ENCODE peak calls at places on chromosomes 3 and 15, in five cellular contexts. B is NCI-H1417; Y is effector memory CD8-positive, alpha-beta T cell; L is AG08396; J is AG09309. A is an unnamed sample.

GRCh38 chr3:35965908-35966307 is 326.6 kb downstream of the ARPP21 start:
- DNase-seq in B (no peak), Y (no peak), L (peak; percentile 7), J (no peak), A (peak; percentile 81)

GRCh38 chr3:50157821-50158556 is 2.9 kb downstream of the SEMA3F start:
- DNase-seq in B (no peak), Y (no peak), L (no peak), J (no peak), A (peak; percentile 33)

GRCh38 chr15:28191832-28192231 is 92.7 kb upstream of the OCA2 start:
- DNase-seq in B (no peak), Y (no peak), L (peak; percentile 89), J (peak; percentile 44), A (peak; percentile 25)

GRCh38 chr3:186268616-186269448 is 93.2 kb downstream of the DGKG start:
- DNase-seq in B (no peak), Y (no peak), L (no peak), J (peak; percentile 7), A (no peak)

GRCh38 chr15:65870889-65871533 is 1.7 kb downstream of the RAB11A start:
- DNase-seq in B (peak; percentile 66), Y (no peak), L (peak; percentile 27), J (no peak), A (peak; percentile 80)

GRCh38 chr3:127749787-127750225 is 72.5 kb downstream of the MGLL start:
- DNase-seq in B (no peak), Y (no peak), L (no peak), J (no peak), A (no peak)

GRCh38 chr3:73021301-73021700 is 24.7 kb downstream of the PPP4R2 start:
- DNase-seq in B (no peak), Y (no peak), L (no peak), J (no peak), A (no peak)

GRCh38 chr3:122691195-122691594 is 10.6 kb downstream of the PARP14 start:
- DNase-seq in B (no peak), Y (no peak), L (peak; percentile 27), J (peak; percentile 37), A (peak; percentile 57)

GRCh38 chr3:14847613-14848541 is 29.1 kb downstream of the FGD5 start:
- DNase-seq in B (no peak), Y (no peak), L (no peak), J (no peak), A (no peak)

GRCh38 chr3:130081371-130081881 is at the start of gene ALG1L2:
- DNase-seq in B (no peak), Y (no peak), L (no peak), J (no peak), A (no peak)

GRCh38 chr15:66115568-66116206 is 137.9 kb downstream of the MEGF11 start:
- DNase-seq in B (no peak), Y (peak; percentile 24), L (no peak), J (no peak), A (no peak)

GRCh38 chr3:192833177-192833890 is 84.3 kb downstream of the MB21D2 start:
- DNase-seq in B (no peak), Y (no peak), L (no peak), J (peak; percentile 59), A (peak; percentile 91)

GRCh38 chr3:158127250-158128219 is 17.6 kb downstream of the RSRC1 start:
- DNase-seq in B (no peak), Y (no peak), L (no peak), J (no peak), A (peak; percentile 25)

GRCh38 chr3:103873024-103873423 is 1438.2 kb downstream of the ZPLD1 start:
- DNase-seq in B (no peak), Y (no peak), L (no peak), J (no peak), A (no peak)

GRCh38 chr15:62118446-62118964 is 46.6 kb downstream of the C2CD4B start:
- DNase-seq in B (no peak), Y (no peak), L (no peak), J (no peak), A (no peak)

GRCh38 chr3:123678108-123678511 is 93.3 kb upstream of the HACD2 start:
- DNase-seq in B (no peak), Y (no peak), L (peak; percentile 77), J (peak; percentile 78), A (peak; percentile 90)

GRCh38 chr15:88243895-88244787 is 12.4 kb downstream of the NTRK3 start:
- DNase-seq in B (peak; percentile 21), Y (no peak), L (peak; percentile 34), J (no peak), A (peak; percentile 61)

GRCh38 chr3:72041531-72041930 is 256.6 kb upstream of the PROK2 start:
- DNase-seq in B (no peak), Y (no peak), L (no peak), J (no peak), A (peak; percentile 29)

GRCh38 chr3:129605593-129606521 is 619 bp downstream of the PLXND1 start:
- DNase-seq in B (peak; percentile 91), Y (peak; percentile 52), L (peak; percentile 76), J (no peak), A (peak; percentile 48)

A was measured in fibroblast of the aortic adventitia.